ENCODE peak calls at places on chromosomes 1 and 21, in five cellular contexts. T is activated CD4-positive, alpha-beta T cell treated with anti-CD3 and anti-CD28 coated beads, Interleukin-2, amount 50 U/mL, for 1 hour; B is AG09319; W is activated naive CD8-positive, alpha-beta T cell treated with anti-CD3 and anti-CD28 coated beads, Interleukin-2, amount 50 U/mL, for 24 hours; Q is hepatocyte. V is an unnamed sample.

GRCh38 chr1:232635778-232636356 is 5.9 kb upstream of the SIPA1L2 start:
- DNase-seq in T (no peak), Q (peak), B (peak), W (no peak), V (peak)

GRCh38 chr21:14685568-14685967 is 139.5 kb upstream of the SAMSN1 start:
- DNase-seq in Q (no peak), W (no peak), T (no peak), B (no peak), V (no peak)

GRCh38 chr1:179445593-179445992 is 79.8 kb downstream of the AXDND1 start:
- DNase-seq in T (no peak), B (no peak), W (no peak), Q (no peak), V (no peak)

GRCh38 chr1:184633785-184634184 is 120.9 kb downstream of the EDEM3 start:
- DNase-seq in T (no peak), W (no peak), Q (no peak), B (no peak), V (no peak)

GRCh38 chr1:177024623-177025022 is 139.9 kb downstream of the ASTN1 start:
- DNase-seq in W (no peak), B (no peak), T (no peak), Q (no peak), V (no peak)

GRCh38 chr1:204735042-204735441 is 49.5 kb upstream of the LRRN2 start:
- DNase-seq in B (no peak), T (no peak), Q (no peak), W (no peak), V (no peak)

GRCh38 chr1:8494681-8495080 is 176.8 kb downstream of the SLC45A1 start:
- DNase-seq in T (no peak), Q (no peak), B (no peak), W (no peak), V (no peak)

GRCh38 chr1:223700942-223701637 is 11.2 kb upstream of the CAPN2 start:
- DNase-seq in B (peak), Q (peak), W (peak), T (no peak), V (no peak)

GRCh38 chr1:87968259-87968955 is 639.7 kb downstream of the LMO4 start:
- DNase-seq in B (no peak), W (no peak), T (no peak), Q (peak), V (no peak)

GRCh38 chr1:9349331-9349851 is 56.7 kb downstream of the SPSB1 start:
- DNase-seq in B (no peak), W (no peak), T (no peak), Q (no peak), V (no peak)

GRCh38 chr1:192802406-192802805 is 6.4 kb upstream of the RGS2 start:
- DNase-seq in Q (no peak), B (no peak), W (no peak), T (no peak), V (no peak)

GRCh38 chr1:201655243-201655642 is 116.3 kb downstream of the NAV1 start:
- DNase-seq in B (peak), Q (peak), T (peak), W (no peak), V (no peak)

GRCh38 chr1:17207540-17207939 is 2.6 kb downstream of the PADI1 start:
- DNase-seq in T (no peak), Q (no peak), B (no peak), W (no peak), V (no peak)

GRCh38 chr1:75615664-75616435 is 4.9 kb upstream of the SLC44A5 start:
- DNase-seq in T (no peak), B (no peak), W (peak), Q (peak), V (peak)

GRCh38 chr1:54017979-54018378 is at the start of gene LDLRAD1:
- DNase-seq in Q (peak), B (no peak), W (no peak), T (no peak), V (no peak)

GRCh38 chr1:215269955-215270354 is 187.4 kb downstream of the KCNK2 start:
- DNase-seq in Q (no peak), T (no peak), W (no peak), B (no peak), V (no peak)

GRCh38 chr1:171252482-171252881 is 4.2 kb downstream of the FMO1 start:
- DNase-seq in Q (no peak), T (no peak), W (no peak), B (no peak), V (no peak)

GRCh38 chr1:247908761-247909160 is 11.3 kb upstream of the OR2T8 start:
- DNase-seq in B (no peak), W (no peak), Q (no peak), T (no peak), V (no peak)

GRCh38 chr21:14762734-14763694 is 216.9 kb upstream of the SAMSN1 start:
- DNase-seq in T (no peak), W (no peak), Q (no peak), B (no peak), V (no peak)

GRCh38 chr1:33975961-33976360 is 112.1 kb downstream of the HMGB4 start:
- DNase-seq in Q (no peak), W (no peak), B (no peak), T (no peak), V (no peak)

GRCh38 chr1:107739183-107739582 is 225.8 kb downstream of the VAV3 start:
- DNase-seq in T (no peak), B (no peak), W (no peak), Q (no peak), V (no peak)

V was measured in naive thymus-derived CD4-positive, alpha-beta T cell.